ENCODE peak calls at places on chromosomes 11 and 22, in nine cellular contexts. One of them, this sample, is unnamed. For H3K4me1 and H3K27me3, the result is how much of the 10 kb centered on the place peaks cover.

GRCh38 chr11:26905368-26905767 is 88.5 kb upstream of the FIBIN start:
- DNase-seq in effector memory CD4-positive, alpha-beta T cell: no peak
- DNase-seq in esophagus squamous epithelium: no peak
- DNase-seq in SK-N-SH: peak
- DNase-seq in RWPE2: no peak
- DNase-seq in heart right ventricle: no peak
- DNase-seq in colonic mucosa: no peak
- DNase-seq in CD8-positive, alpha-beta T cell: no peak
- DNase-seq in mesenchymal stem cell: peak
- DNase-seq in this sample: no peak

GRCh38 chr11:12827929-12828812 is 153.9 kb downstream of the TEAD1 start:
- DNase-seq in effector memory CD4-positive, alpha-beta T cell: no peak
- DNase-seq in esophagus squamous epithelium: no peak
- DNase-seq in SK-N-SH: no peak
- DNase-seq in RWPE2: no peak
- DNase-seq in heart right ventricle: peak
- DNase-seq in colonic mucosa: peak
- DNase-seq in CD8-positive, alpha-beta T cell: no peak
- DNase-seq in mesenchymal stem cell: peak
- DNase-seq in this sample: no peak

GRCh38 chr22:31291403-31291715 is 929 bp downstream of the PIK3IP1 start:
- DNase-seq in effector memory CD4-positive, alpha-beta T cell: no peak
- DNase-seq in esophagus squamous epithelium: no peak
- DNase-seq in SK-N-SH: no peak
- DNase-seq in RWPE2: no peak
- DNase-seq in heart right ventricle: no peak
- DNase-seq in colonic mucosa: no peak
- DNase-seq in CD8-positive, alpha-beta T cell: no peak
- DNase-seq in mesenchymal stem cell: no peak
- DNase-seq in this sample: no peak

GRCh38 chr22:38870791-38871359 is 1.1 kb downstream of the CBX6 start:
- DNase-seq in effector memory CD4-positive, alpha-beta T cell: no peak
- DNase-seq in esophagus squamous epithelium: no peak
- DNase-seq in SK-N-SH: no peak
- DNase-seq in RWPE2: no peak
- DNase-seq in heart right ventricle: no peak
- DNase-seq in colonic mucosa: no peak
- DNase-seq in CD8-positive, alpha-beta T cell: peak
- DNase-seq in mesenchymal stem cell: no peak
- DNase-seq in this sample: no peak

GRCh38 chr11:65651339-65651588 is 11.5 kb downstream of the RELA start:
- DNase-seq in effector memory CD4-positive, alpha-beta T cell: no peak
- DNase-seq in esophagus squamous epithelium: no peak
- DNase-seq in SK-N-SH: no peak
- DNase-seq in RWPE2: no peak
- DNase-seq in heart right ventricle: no peak
- DNase-seq in colonic mucosa: no peak
- DNase-seq in CD8-positive, alpha-beta T cell: no peak
- DNase-seq in mesenchymal stem cell: no peak
- DNase-seq in this sample: no peak

GRCh38 chr22:50202130-50202671 is 1.4 kb downstream of the SELENOO start:
- DNase-seq in effector memory CD4-positive, alpha-beta T cell: no peak
- DNase-seq in esophagus squamous epithelium: no peak
- DNase-seq in SK-N-SH: no peak
- DNase-seq in RWPE2: no peak
- DNase-seq in heart right ventricle: no peak
- DNase-seq in colonic mucosa: no peak
- DNase-seq in CD8-positive, alpha-beta T cell: no peak
- DNase-seq in mesenchymal stem cell: no peak
- DNase-seq in this sample: no peak

GRCh38 chr22:30575859-30576258 is 1.4 kb upstream of the GAL3ST1 start:
- DNase-seq in effector memory CD4-positive, alpha-beta T cell: no peak
- DNase-seq in esophagus squamous epithelium: no peak
- DNase-seq in SK-N-SH: no peak
- DNase-seq in RWPE2: no peak
- DNase-seq in heart right ventricle: no peak
- DNase-seq in colonic mucosa: peak
- DNase-seq in CD8-positive, alpha-beta T cell: no peak
- DNase-seq in mesenchymal stem cell: no peak
- DNase-seq in this sample: no peak

GRCh38 chr11:33444835-33445594 is 187.8 kb downstream of the HIPK3 start:
- DNase-seq in effector memory CD4-positive, alpha-beta T cell: no peak
- DNase-seq in esophagus squamous epithelium: no peak
- DNase-seq in SK-N-SH: no peak
- DNase-seq in RWPE2: no peak
- DNase-seq in heart right ventricle: no peak
- DNase-seq in colonic mucosa: no peak
- DNase-seq in CD8-positive, alpha-beta T cell: no peak
- DNase-seq in mesenchymal stem cell: no peak
- DNase-seq in this sample: no peak

GRCh38 chr11:27161071-27161470 is 120.5 kb downstream of the BBOX1 start:
- DNase-seq in effector memory CD4-positive, alpha-beta T cell: no peak
- DNase-seq in esophagus squamous epithelium: no peak
- DNase-seq in SK-N-SH: no peak
- DNase-seq in RWPE2: no peak
- DNase-seq in heart right ventricle: no peak
- DNase-seq in colonic mucosa: no peak
- DNase-seq in CD8-positive, alpha-beta T cell: no peak
- DNase-seq in mesenchymal stem cell: peak
- DNase-seq in this sample: no peak

GRCh38 chr22:24181088-24181995 is at the start of gene SUSD2:
- DNase-seq in effector memory CD4-positive, alpha-beta T cell: no peak
- DNase-seq in esophagus squamous epithelium: no peak
- DNase-seq in SK-N-SH: no peak
- DNase-seq in RWPE2: no peak
- DNase-seq in heart right ventricle: no peak
- DNase-seq in colonic mucosa: peak
- DNase-seq in CD8-positive, alpha-beta T cell: no peak
- DNase-seq in mesenchymal stem cell: peak
- DNase-seq in this sample: peak

GRCh38 chr11:22626573-22627239 is 1.1 kb upstream of the FANCF start:
- DNase-seq in effector memory CD4-positive, alpha-beta T cell: no peak
- DNase-seq in esophagus squamous epithelium: no peak
- DNase-seq in SK-N-SH: no peak
- DNase-seq in RWPE2: no peak
- DNase-seq in heart right ventricle: no peak
- DNase-seq in colonic mucosa: no peak
- DNase-seq in CD8-positive, alpha-beta T cell: no peak
- DNase-seq in mesenchymal stem cell: no peak
- DNase-seq in this sample: no peak

GRCh38 chr22:35842954-35843353 is 125.3 kb downstream of the APOL5 start:
- DNase-seq in effector memory CD4-positive, alpha-beta T cell: no peak
- DNase-seq in esophagus squamous epithelium: no peak
- DNase-seq in SK-N-SH: peak
- DNase-seq in RWPE2: no peak
- DNase-seq in heart right ventricle: no peak
- DNase-seq in colonic mucosa: peak
- DNase-seq in CD8-positive, alpha-beta T cell: no peak
- DNase-seq in mesenchymal stem cell: peak
- DNase-seq in this sample: no peak

GRCh38 chr11:75432911-75433321 is at the start of gene KLHL35:
- DNase-seq in effector memory CD4-positive, alpha-beta T cell: no peak
- DNase-seq in esophagus squamous epithelium: no peak
- DNase-seq in SK-N-SH: no peak
- DNase-seq in RWPE2: no peak
- DNase-seq in heart right ventricle: no peak
- DNase-seq in colonic mucosa: no peak
- DNase-seq in CD8-positive, alpha-beta T cell: no peak
- DNase-seq in mesenchymal stem cell: no peak
- DNase-seq in this sample: no peak

DNA sequence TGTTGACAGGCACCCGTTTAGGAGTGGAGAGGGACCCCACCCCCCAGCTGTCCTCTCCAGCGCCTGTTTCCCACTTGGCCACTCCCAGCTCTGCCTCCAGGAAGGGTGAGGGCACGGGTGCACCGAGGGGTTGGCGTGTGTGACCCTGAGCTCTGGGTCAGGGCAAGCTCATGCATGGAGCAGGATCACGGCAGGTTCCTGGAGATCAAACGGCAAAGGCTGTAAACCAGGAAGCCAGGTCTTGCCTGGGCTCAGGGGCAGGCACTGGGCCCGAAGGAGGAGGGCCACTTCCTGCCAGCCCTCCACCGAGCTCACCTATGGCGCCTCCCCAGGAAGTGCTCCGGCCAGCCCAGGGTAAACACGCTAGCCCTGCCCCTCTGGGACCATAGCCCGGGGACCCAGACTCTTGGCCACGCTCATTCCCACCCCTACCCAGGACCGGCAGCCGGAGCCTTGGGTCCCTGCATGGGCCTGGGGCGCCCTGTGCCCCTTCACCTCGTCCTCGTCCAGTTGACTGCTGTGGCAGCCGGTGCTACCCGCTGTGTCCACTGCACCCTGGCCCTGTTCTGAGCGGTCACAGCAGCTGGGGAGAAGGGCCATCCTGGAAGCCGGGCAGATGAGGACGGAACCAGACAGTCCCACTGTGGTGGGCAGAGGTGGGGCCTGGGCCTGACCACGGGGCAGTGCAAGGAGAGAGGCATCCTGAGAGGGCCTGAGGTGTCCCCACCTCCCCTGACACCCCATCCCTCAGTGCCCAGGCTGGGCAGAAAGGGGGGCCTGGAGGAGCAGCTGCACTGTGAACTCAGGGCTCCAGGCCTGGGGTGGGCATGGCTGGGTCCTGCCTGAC is 1.0 kb upstream of the EPS8L2 start:
- DNase-seq in effector memory CD4-positive, alpha-beta T cell: no peak
- DNase-seq in esophagus squamous epithelium: no peak
- DNase-seq in SK-N-SH: peak
- DNase-seq in RWPE2: peak
- DNase-seq in heart right ventricle: no peak
- DNase-seq in colonic mucosa: peak
- DNase-seq in CD8-positive, alpha-beta T cell: no peak
- DNase-seq in mesenchymal stem cell: no peak
- DNase-seq in this sample: no peak
- H3K4me1 ChIP-seq in effector memory CD4-positive, alpha-beta T cell: under half
- H3K4me1 ChIP-seq in esophagus squamous epithelium: half or more
- H3K4me1 ChIP-seq in SK-N-SH: under half
- H3K4me1 ChIP-seq in RWPE2: under half
- H3K4me1 ChIP-seq in heart right ventricle: under half
- H3K4me1 ChIP-seq in colonic mucosa: under half
- H3K4me1 ChIP-seq in CD8-positive, alpha-beta T cell: under half
- H3K4me1 ChIP-seq in mesenchymal stem cell: half or more
- H3K4me1 ChIP-seq in this sample: under half

GRCh38 chr11:67054851-67055523 is 1.7 kb upstream of the RHOD start:
- DNase-seq in effector memory CD4-positive, alpha-beta T cell: no peak
- DNase-seq in esophagus squamous epithelium: no peak
- DNase-seq in SK-N-SH: peak
- DNase-seq in RWPE2: peak
- DNase-seq in heart right ventricle: peak
- DNase-seq in colonic mucosa: peak
- DNase-seq in CD8-positive, alpha-beta T cell: no peak
- DNase-seq in mesenchymal stem cell: peak
- DNase-seq in this sample: no peak
- H3K27ac ChIP-seq in effector memory CD4-positive, alpha-beta T cell: no peak
- H3K27ac ChIP-seq in esophagus squamous epithelium: peak
- H3K27ac ChIP-seq in SK-N-SH: no peak
- H3K27ac ChIP-seq in RWPE2: peak
- H3K27ac ChIP-seq in heart right ventricle: peak
- H3K27ac ChIP-seq in colonic mucosa: peak
- H3K27ac ChIP-seq in CD8-positive, alpha-beta T cell: no peak
- H3K27ac ChIP-seq in mesenchymal stem cell: no peak
- H3K27ac ChIP-seq in this sample: no peak

GRCh38 chr11:120260616-120261015 is 20.7 kb downstream of the POU2F3 start:
- DNase-seq in effector memory CD4-positive, alpha-beta T cell: no peak
- DNase-seq in esophagus squamous epithelium: no peak
- DNase-seq in SK-N-SH: no peak
- DNase-seq in RWPE2: no peak
- DNase-seq in heart right ventricle: no peak
- DNase-seq in colonic mucosa: no peak
- DNase-seq in CD8-positive, alpha-beta T cell: no peak
- DNase-seq in mesenchymal stem cell: no peak
- DNase-seq in this sample: no peak
- H3K27me3 ChIP-seq in effector memory CD4-positive, alpha-beta T cell: under half
- H3K27me3 ChIP-seq in esophagus squamous epithelium: under half
- H3K27me3 ChIP-seq in SK-N-SH: under half
- H3K27me3 ChIP-seq in RWPE2: under half
- H3K27me3 ChIP-seq in heart right ventricle: under half
- H3K27me3 ChIP-seq in colonic mucosa: under half
- H3K27me3 ChIP-seq in CD8-positive, alpha-beta T cell: under half
- H3K27me3 ChIP-seq in mesenchymal stem cell: half or more
- H3K27me3 ChIP-seq in this sample: under half

GRCh38 chr11:68206211-68206610 is 6.9 kb downstream of the KMT5B start:
- DNase-seq in effector memory CD4-positive, alpha-beta T cell: no peak
- DNase-seq in esophagus squamous epithelium: no peak
- DNase-seq in SK-N-SH: peak
- DNase-seq in RWPE2: no peak
- DNase-seq in heart right ventricle: no peak
- DNase-seq in colonic mucosa: no peak
- DNase-seq in CD8-positive, alpha-beta T cell: peak
- DNase-seq in mesenchymal stem cell: peak
- DNase-seq in this sample: no peak
- H3K4me1 ChIP-seq in effector memory CD4-positive, alpha-beta T cell: under half
- H3K4me1 ChIP-seq in esophagus squamous epithelium: under half
- H3K4me1 ChIP-seq in SK-N-SH: under half
- H3K4me1 ChIP-seq in RWPE2: under half
- H3K4me1 ChIP-seq in heart right ventricle: half or more
- H3K4me1 ChIP-seq in colonic mucosa: under half
- H3K4me1 ChIP-seq in CD8-positive, alpha-beta T cell: under half
- H3K4me1 ChIP-seq in mesenchymal stem cell: under half
- H3K4me1 ChIP-seq in this sample: half or more

GRCh38 chr22:45207981-45208664 is 32.6 kb downstream of the KIAA0930 start:
- DNase-seq in effector memory CD4-positive, alpha-beta T cell: no peak
- DNase-seq in esophagus squamous epithelium: no peak
- DNase-seq in SK-N-SH: no peak
- DNase-seq in RWPE2: no peak
- DNase-seq in heart right ventricle: no peak
- DNase-seq in colonic mucosa: no peak
- DNase-seq in CD8-positive, alpha-beta T cell: no peak
- DNase-seq in mesenchymal stem cell: peak
- DNase-seq in this sample: no peak
- H3K27ac ChIP-seq in effector memory CD4-positive, alpha-beta T cell: no peak
- H3K27ac ChIP-seq in esophagus squamous epithelium: peak
- H3K27ac ChIP-seq in SK-N-SH: peak
- H3K27ac ChIP-seq in RWPE2: no peak
- H3K27ac ChIP-seq in heart right ventricle: no peak
- H3K27ac ChIP-seq in colonic mucosa: no peak
- H3K27ac ChIP-seq in CD8-positive, alpha-beta T cell: no peak
- H3K27ac ChIP-seq in mesenchymal stem cell: no peak
- H3K27ac ChIP-seq in this sample: no peak